ENCODE peak calls at places on chromosomes 16 and 17, in five cellular contexts. Y is right atrium auricular region, J is brain microvascular endothelial cell, U is endothelial cell of umbilical vein, F is body of pancreas. B is an unnamed sample.

GRCh38 chr17:68738044-68738443 is 136.9 kb upstream of the FAM20A start:
- DNase-seq in Y (no peak), J (no peak), U (no peak), F (no peak), B (no peak)

GRCh38 chr16:87305505-87306391 is 11.4 kb downstream of the C16orf95 start:
- DNase-seq in Y (no peak), J (no peak), U (no peak), F (no peak), B (no peak)

GRCh38 chr16:88911148-88911945 is 44.9 kb upstream of the PABPN1L start:
- DNase-seq in Y (no peak), J (no peak), U (peak), F (no peak), B (no peak)

GRCh38 chr17:58525239-58525638 is 10.8 kb upstream of the MTMR4 start:
- DNase-seq in Y (peak), J (peak), U (peak), F (no peak), B (no peak)

GRCh38 chr16:4811242-4811641 is 8.8 kb upstream of the ROGDI start:
- DNase-seq in Y (no peak), J (no peak), U (no peak), F (no peak), B (no peak)

GRCh38 chr16:1650131-1650530 is 27.9 kb upstream of the JPT2 start:
- DNase-seq in Y (no peak), J (no peak), U (no peak), F (no peak), B (no peak)

GRCh38 chr16:11494029-11494428 is 92.7 kb downstream of the LITAF start:
- DNase-seq in Y (no peak), J (no peak), U (no peak), F (no peak), B (no peak)

GRCh38 chr16:49608801-49609200 is 235.2 kb downstream of the C16orf78 start:
- DNase-seq in Y (peak), J (peak), U (peak), F (no peak), B (no peak)

GRCh38 chr17:43367588-43368242 is 31.1 kb upstream of the ARL4D start:
- DNase-seq in Y (no peak), J (peak), U (no peak), F (no peak), B (peak)

GRCh38 chr17:45370949-45371413 is 54.2 kb upstream of the MAP3K14 start:
- DNase-seq in Y (no peak), J (peak), U (no peak), F (no peak), B (no peak)

GRCh38 chr16:71230122-71230845 is at the start of gene HYDIN:
- DNase-seq in Y (no peak), J (peak), U (peak), F (peak), B (peak)

GRCh38 chr17:77203436-77203835 is 62.7 kb downstream of the SEC14L1 start:
- DNase-seq in Y (no peak), J (no peak), U (no peak), F (no peak), B (no peak)

GRCh38 chr16:4313563-4314531 is 2.0 kb upstream of the GLIS2 start:
- DNase-seq in Y (no peak), J (no peak), U (no peak), F (peak), B (no peak)

GRCh38 chr17:17057057-17057551 is 14.8 kb downstream of the MPRIP start:
- DNase-seq in Y (no peak), J (no peak), U (no peak), F (peak), B (no peak)

GRCh38 chr16:62872339-62872738 is 836.1 kb upstream of the CDH8 start:
- DNase-seq in Y (no peak), J (no peak), U (no peak), F (no peak), B (no peak)

GRCh38 chr16:23377071-23377931 is 75.2 kb downstream of the SCNN1B start:
- DNase-seq in Y (no peak), J (no peak), U (no peak), F (no peak), B (no peak)

GRCh38 chr17:8894673-8895578 is 27.5 kb upstream of the PIK3R6 start:
- DNase-seq in Y (no peak), J (peak), U (peak), F (peak), B (peak)

GRCh38 chr17:1143573-1143972 is 36.2 kb downstream of the ABR start:
- DNase-seq in Y (no peak), J (peak), U (no peak), F (no peak), B (no peak)

GRCh38 chr17:77720946-77721822 is 237.3 kb upstream of the TNRC6C start:
- DNase-seq in Y (peak), J (no peak), U (no peak), F (no peak), B (no peak)

GRCh38 chr17:75922963-75923874 is 17.6 kb downstream of the FBF1 start:
- DNase-seq in Y (no peak), J (no peak), U (no peak), F (no peak), B (no peak)

GRCh38 chr17:21374455-21375161 is 1.5 kb upstream of the KCNJ12 start:
- DNase-seq in Y (no peak), J (no peak), U (no peak), F (no peak), B (no peak)

GRCh38 chr17:11274106-11274505 is 33.1 kb downstream of the SHISA6 start:
- DNase-seq in Y (no peak), J (no peak), U (no peak), F (no peak), B (no peak)

GRCh38 chr17:45104907-45105624 is 27.2 kb downstream of the PLCD3 start:
- DNase-seq in Y (no peak), J (no peak), U (no peak), F (no peak), B (no peak)

GRCh38 chr17:38584350-38584925 is 21.3 kb downstream of the SRCIN1 start:
- DNase-seq in Y (peak), J (peak), U (peak), F (peak), B (peak)

GRCh38 chr16:58716468-58716867 is 17.6 kb downstream of the GOT2 start:
- DNase-seq in Y (no peak), J (no peak), U (no peak), F (no peak), B (no peak)

GRCh38 chr16:28574925-28575324 is 21.2 kb downstream of the SGF29 start:
- DNase-seq in Y (no peak), J (no peak), U (no peak), F (no peak), B (no peak)

GRCh38 chr17:9766970-9767369 is 24.4 kb downstream of the DHRS7C start:
- DNase-seq in Y (no peak), J (no peak), U (no peak), F (no peak), B (no peak)

GRCh38 chr16:80580109-80580832 is 39.5 kb downstream of the DYNLRB2 start:
- DNase-seq in Y (no peak), J (peak), U (no peak), F (no peak), B (no peak)

GRCh38 chr17:4950757-4951204 is at the start of gene ENO3:
- DNase-seq in Y (no peak), J (no peak), U (no peak), F (no peak), B (no peak)

GRCh38 chr17:45850468-45850867 is 5.8 kb downstream of the SPPL2C start:
- DNase-seq in Y (no peak), J (no peak), U (no peak), F (no peak), B (no peak)

GRCh38 chr16:5903797-5904196 is 806.2 kb upstream of the EEF2KMT start:
- DNase-seq in Y (no peak), J (no peak), U (no peak), F (no peak), B (no peak)

GRCh38 chr17:40092581-40092980 is 7.8 kb downstream of the NR1D1 start:
- DNase-seq in Y (no peak), J (no peak), U (no peak), F (no peak), B (no peak)
- H3K27ac ChIP-seq in Y (peak), J (no peak), U (no peak), F (peak), B (peak)

GRCh38 chr17:61848247-61848646 is 15.1 kb downstream of the BRIP1 start:
- DNase-seq in Y (no peak), J (no peak), U (no peak), F (no peak), B (no peak)
- H3K27ac ChIP-seq in Y (no peak), J (no peak), U (no peak), F (no peak), B (no peak)

GRCh38 chr17:57357392-57357784 is 101.1 kb downstream of the MSI2 start:
- DNase-seq in Y (no peak), J (no peak), U (no peak), F (peak), B (peak)

GRCh38 chr17:57362797-57363556 is 106.7 kb downstream of the MSI2 start:
- DNase-seq in Y (no peak), J (no peak), U (no peak), F (no peak), B (no peak)

GRCh38 chr17:57363580-57363979 is 107.3 kb downstream of the MSI2 start:
- DNase-seq in Y (no peak), J (no peak), U (no peak), F (no peak), B (no peak)

GRCh38 chr17:57357830-57358426 is 101.6 kb downstream of the MSI2 start:
- DNase-seq in Y (no peak), J (no peak), U (no peak), F (no peak), B (no peak)

GRCh38 chr17:57360266-57360665 is 103.9 kb downstream of the MSI2 start:
- DNase-seq in Y (no peak), J (no peak), U (no peak), F (no peak), B (no peak)
- H3K27ac ChIP-seq in Y (no peak), J (no peak), U (no peak), F (no peak), B (no peak)

GRCh38 chr17:7220593-7221280 is 999 bp downstream of the ACADVL start:
- DNase-seq in Y (no peak), J (peak), U (peak), F (peak), B (no peak)

GRCh38 chr17:7218166-7218565 is 1.5 kb downstream of the DLG4 start:
- DNase-seq in Y (no peak), J (no peak), U (no peak), F (no peak), B (no peak)

GRCh38 chr17:7219812-7220592 is at the start of the genes ACADVL and DLG4:
- DNase-seq in Y (peak), J (peak), U (peak), F (peak), B (peak)

GRCh38 chr17:7218774-7219173 is 862 bp downstream of the DLG4 start:
- DNase-seq in Y (no peak), J (no peak), U (no peak), F (no peak), B (no peak)

GRCh38 chr17:7219434-7219811 is 213 bp downstream of the DLG4 start:
- DNase-seq in Y (no peak), J (no peak), U (no peak), F (no peak), B (no peak)
- H3K27ac ChIP-seq in Y (peak), J (no peak), U (no peak), F (peak), B (peak)

B was measured in substantia nigra.